ENCODE peak calls at places on chromosomes 11 and 22, in ten cellular contexts. One of them, this sample, is unnamed.

GRCh38 chr11:12808519-12808918 is 134.3 kb downstream of the TEAD1 start:
- DNase-seq in fibroblast of the conjunctiva: no peak
- DNase-seq in NAMALWA: no peak
- DNase-seq in activated naive CD4-positive, alpha-beta T cell: no peak
- DNase-seq in non-pigmented ciliary epithelial cell: no peak
- DNase-seq in H4: no peak
- DNase-seq in HCT116: no peak
- DNase-seq in kidney tubule cell: peak; percentile 57
- DNase-seq in T-cell: no peak
- DNase-seq in activated CD4-positive, CD25-positive, alpha-beta regulatory T cell: no peak
- DNase-seq in this sample: peak; percentile 63

GRCh38 chr11:126482586-126483108 is 127.2 kb downstream of the ST3GAL4 start:
- DNase-seq in fibroblast of the conjunctiva: no peak
- DNase-seq in NAMALWA: no peak
- DNase-seq in activated naive CD4-positive, alpha-beta T cell: no peak
- DNase-seq in non-pigmented ciliary epithelial cell: no peak
- DNase-seq in H4: no peak
- DNase-seq in HCT116: no peak
- DNase-seq in kidney tubule cell: no peak
- DNase-seq in T-cell: no peak
- DNase-seq in activated CD4-positive, CD25-positive, alpha-beta regulatory T cell: no peak
- DNase-seq in this sample: no peak

GRCh38 chr22:40121463-40121862 is 56.3 kb upstream of the TNRC6B start:
- DNase-seq in fibroblast of the conjunctiva: no peak
- DNase-seq in NAMALWA: peak; percentile 40
- DNase-seq in activated naive CD4-positive, alpha-beta T cell: no peak
- DNase-seq in non-pigmented ciliary epithelial cell: no peak
- DNase-seq in H4: no peak
- DNase-seq in HCT116: no peak
- DNase-seq in kidney tubule cell: no peak
- DNase-seq in T-cell: no peak
- DNase-seq in activated CD4-positive, CD25-positive, alpha-beta regulatory T cell: no peak
- DNase-seq in this sample: no peak

GRCh38 chr22:42752912-42753311 is 32.2 kb upstream of the A4GALT start:
- DNase-seq in fibroblast of the conjunctiva: no peak
- DNase-seq in NAMALWA: no peak
- DNase-seq in activated naive CD4-positive, alpha-beta T cell: no peak
- DNase-seq in non-pigmented ciliary epithelial cell: no peak
- DNase-seq in H4: no peak
- DNase-seq in HCT116: no peak
- DNase-seq in kidney tubule cell: no peak
- DNase-seq in T-cell: no peak
- DNase-seq in activated CD4-positive, CD25-positive, alpha-beta regulatory T cell: no peak
- DNase-seq in this sample: no peak

GRCh38 chr11:94760296-94760695 is 7.9 kb upstream of the AMOTL1 start:
- DNase-seq in fibroblast of the conjunctiva: no peak
- DNase-seq in NAMALWA: no peak
- DNase-seq in activated naive CD4-positive, alpha-beta T cell: no peak
- DNase-seq in non-pigmented ciliary epithelial cell: no peak
- DNase-seq in H4: no peak
- DNase-seq in HCT116: no peak
- DNase-seq in kidney tubule cell: no peak
- DNase-seq in T-cell: no peak
- DNase-seq in activated CD4-positive, CD25-positive, alpha-beta regulatory T cell: no peak
- DNase-seq in this sample: no peak

GRCh38 chr11:45894555-45895247 is 9.2 kb downstream of the MAPK8IP1 start:
- DNase-seq in fibroblast of the conjunctiva: no peak
- DNase-seq in NAMALWA: no peak
- DNase-seq in activated naive CD4-positive, alpha-beta T cell: no peak
- DNase-seq in non-pigmented ciliary epithelial cell: no peak
- DNase-seq in H4: no peak
- DNase-seq in HCT116: no peak
- DNase-seq in kidney tubule cell: no peak
- DNase-seq in T-cell: no peak
- DNase-seq in activated CD4-positive, CD25-positive, alpha-beta regulatory T cell: no peak
- DNase-seq in this sample: no peak

GRCh38 chr22:42648368-42649260 is 578 bp downstream of the CYB5R3 start:
- DNase-seq in fibroblast of the conjunctiva: no peak
- DNase-seq in NAMALWA: peak; percentile 49
- DNase-seq in activated naive CD4-positive, alpha-beta T cell: peak; percentile 16
- DNase-seq in non-pigmented ciliary epithelial cell: no peak
- DNase-seq in H4: no peak
- DNase-seq in HCT116: no peak
- DNase-seq in kidney tubule cell: peak; percentile 38
- DNase-seq in T-cell: no peak
- DNase-seq in activated CD4-positive, CD25-positive, alpha-beta regulatory T cell: no peak
- DNase-seq in this sample: peak; percentile 78

GRCh38 chr11:132068556-132068955 is 698.1 kb downstream of the NTM start:
- DNase-seq in fibroblast of the conjunctiva: no peak
- DNase-seq in NAMALWA: no peak
- DNase-seq in activated naive CD4-positive, alpha-beta T cell: no peak
- DNase-seq in non-pigmented ciliary epithelial cell: no peak
- DNase-seq in H4: no peak
- DNase-seq in HCT116: no peak
- DNase-seq in kidney tubule cell: no peak
- DNase-seq in T-cell: no peak
- DNase-seq in activated CD4-positive, CD25-positive, alpha-beta regulatory T cell: no peak
- DNase-seq in this sample: no peak

GRCh38 chr11:94032725-94033124 is 11.6 kb downstream of the HEPHL1 start:
- DNase-seq in fibroblast of the conjunctiva: no peak
- DNase-seq in NAMALWA: no peak
- DNase-seq in activated naive CD4-positive, alpha-beta T cell: no peak
- DNase-seq in non-pigmented ciliary epithelial cell: no peak
- DNase-seq in H4: no peak
- DNase-seq in HCT116: no peak
- DNase-seq in kidney tubule cell: no peak
- DNase-seq in T-cell: no peak
- DNase-seq in activated CD4-positive, CD25-positive, alpha-beta regulatory T cell: no peak
- DNase-seq in this sample: peak; percentile 28

GRCh38 chr22:20316844-20317401 is 2.9 kb downstream of the DGCR6L start:
- DNase-seq in fibroblast of the conjunctiva: no peak
- DNase-seq in NAMALWA: no peak
- DNase-seq in activated naive CD4-positive, alpha-beta T cell: no peak
- DNase-seq in non-pigmented ciliary epithelial cell: no peak
- DNase-seq in H4: no peak
- DNase-seq in HCT116: no peak
- DNase-seq in kidney tubule cell: no peak
- DNase-seq in T-cell: no peak
- DNase-seq in activated CD4-positive, CD25-positive, alpha-beta regulatory T cell: no peak
- DNase-seq in this sample: no peak

GRCh38 chr22:33350391-33350955 is 292.3 kb upstream of the SYN3 start:
- DNase-seq in fibroblast of the conjunctiva: no peak
- DNase-seq in NAMALWA: no peak
- DNase-seq in activated naive CD4-positive, alpha-beta T cell: no peak
- DNase-seq in non-pigmented ciliary epithelial cell: no peak
- DNase-seq in H4: no peak
- DNase-seq in HCT116: no peak
- DNase-seq in kidney tubule cell: peak; percentile 96
- DNase-seq in T-cell: no peak
- DNase-seq in activated CD4-positive, CD25-positive, alpha-beta regulatory T cell: no peak
- DNase-seq in this sample: no peak

GRCh38 chr22:23743303-23743705 is 7.6 kb downstream of the ZNF70 start:
- DNase-seq in fibroblast of the conjunctiva: no peak
- DNase-seq in NAMALWA: no peak
- DNase-seq in activated naive CD4-positive, alpha-beta T cell: no peak
- DNase-seq in non-pigmented ciliary epithelial cell: no peak
- DNase-seq in H4: no peak
- DNase-seq in HCT116: no peak
- DNase-seq in kidney tubule cell: no peak
- DNase-seq in T-cell: no peak
- DNase-seq in activated CD4-positive, CD25-positive, alpha-beta regulatory T cell: no peak
- DNase-seq in this sample: no peak

GRCh38 chr11:62922653-62923371 is 1.6 kb upstream of the CHRM1 start:
- DNase-seq in fibroblast of the conjunctiva: no peak
- DNase-seq in NAMALWA: no peak
- DNase-seq in activated naive CD4-positive, alpha-beta T cell: peak; percentile 6
- DNase-seq in non-pigmented ciliary epithelial cell: no peak
- DNase-seq in H4: no peak
- DNase-seq in HCT116: no peak
- DNase-seq in kidney tubule cell: no peak
- DNase-seq in T-cell: no peak
- DNase-seq in activated CD4-positive, CD25-positive, alpha-beta regulatory T cell: no peak
- DNase-seq in this sample: peak; percentile 45

This sample was measured in RPMI8226.